ENCODE peak calls at places on chromosome 19, in four cellular contexts. One of them, this sample, is unnamed.

GRCh38 chr19:52007436-52007804 is 591 bp downstream of the ZNF615 start:
- DNase-seq in K562: no peak
- DNase-seq in GM12878: no peak
- DNase-seq in SK-N-SH: peak
- DNase-seq in this sample: no peak

GRCh38 chr19:18633321-18633720 is 3.5 kb upstream of the KLHL26 start:
- DNase-seq in K562: no peak
- DNase-seq in GM12878: no peak
- DNase-seq in SK-N-SH: peak
- DNase-seq in this sample: no peak

GRCh38 chr19:4456566-4456842 is 1.1 kb downstream of the UBXN6 start:
- DNase-seq in K562: peak
- DNase-seq in GM12878: no peak
- DNase-seq in SK-N-SH: peak
- DNase-seq in this sample: no peak

GRCh38 chr19:38182536-38183210 is 41.3 kb downstream of the DPF1 start:
- DNase-seq in K562: no peak
- DNase-seq in GM12878: no peak
- DNase-seq in SK-N-SH: no peak
- DNase-seq in this sample: no peak

GRCh38 chr19:18390075-18390909 is 4.3 kb downstream of the GDF15 start:
- DNase-seq in K562: no peak
- DNase-seq in GM12878: no peak
- DNase-seq in SK-N-SH: no peak
- DNase-seq in this sample: no peak

GRCh38 chr19:20860339-20860738 is 62.7 kb upstream of the ZNF85 start:
- DNase-seq in K562: no peak
- DNase-seq in GM12878: no peak
- DNase-seq in SK-N-SH: no peak
- DNase-seq in this sample: no peak

GRCh38 chr19:50565984-50566903 is 2.0 kb downstream of the LRRC4B start:
- DNase-seq in K562: no peak
- DNase-seq in GM12878: no peak
- DNase-seq in SK-N-SH: no peak
- DNase-seq in this sample: no peak

GRCh38 chr19:4380254-4380727 is 20.1 kb downstream of the SH3GL1 start:
- DNase-seq in K562: no peak
- DNase-seq in GM12878: no peak
- DNase-seq in SK-N-SH: peak
- DNase-seq in this sample: no peak

GRCh38 chr19:30877591-30878230 is 471.5 kb downstream of the TSHZ3 start:
- DNase-seq in K562: no peak
- DNase-seq in GM12878: no peak
- DNase-seq in SK-N-SH: no peak
- DNase-seq in this sample: no peak

GRCh38 chr19:14385492-14385891 is 4.2 kb downstream of the ADGRE5 start:
- DNase-seq in K562: peak
- DNase-seq in GM12878: no peak
- DNase-seq in SK-N-SH: no peak
- DNase-seq in this sample: no peak

GRCh38 chr19:54298357-54299125 is 14.4 kb downstream of the LILRA5 start:
- DNase-seq in K562: no peak
- DNase-seq in GM12878: no peak
- DNase-seq in SK-N-SH: no peak
- DNase-seq in this sample: no peak

GRCh38 chr19:13839193-13839937 is 37.6 kb upstream of the NANOS3 start:
- DNase-seq in K562: peak
- DNase-seq in GM12878: peak
- DNase-seq in SK-N-SH: peak
- DNase-seq in this sample: no peak

GRCh38 chr19:46610851-46611770 is 10.0 kb downstream of the CALM3 start:
- DNase-seq in K562: no peak
- DNase-seq in GM12878: no peak
- DNase-seq in SK-N-SH: peak
- DNase-seq in this sample: no peak

GRCh38 chr19:38664503-38665211 is 17.2 kb downstream of the ACTN4 start:
- DNase-seq in K562: peak
- DNase-seq in GM12878: no peak
- DNase-seq in SK-N-SH: no peak
- DNase-seq in this sample: no peak

GRCh38 chr19:40609561-40610395 is 8.6 kb downstream of the LTBP4 start:
- DNase-seq in K562: peak
- DNase-seq in GM12878: peak
- DNase-seq in SK-N-SH: peak
- DNase-seq in this sample: peak

GRCh38 chr19:17281391-17282304 is at the start of gene ANKLE1:
- DNase-seq in K562: peak
- DNase-seq in GM12878: peak
- DNase-seq in SK-N-SH: peak
- DNase-seq in this sample: no peak

GRCh38 chr19:17920527-17920926 is 12.3 kb upstream of the CCDC124 start:
- DNase-seq in K562: no peak
- DNase-seq in GM12878: no peak
- DNase-seq in SK-N-SH: no peak
- DNase-seq in this sample: no peak

GRCh38 chr19:39420769-39421168 is 8.3 kb downstream of the PLEKHG2 start:
- DNase-seq in K562: no peak
- DNase-seq in GM12878: no peak
- DNase-seq in SK-N-SH: no peak
- DNase-seq in this sample: no peak

GRCh38 chr19:5507056-5507624 is 51.9 kb downstream of the ZNRF4 start:
- DNase-seq in K562: no peak
- DNase-seq in GM12878: no peak
- DNase-seq in SK-N-SH: no peak
- DNase-seq in this sample: no peak

GRCh38 chr19:8577247-8577646 is at the start of gene MYO1F:
- DNase-seq in K562: peak
- DNase-seq in GM12878: no peak
- DNase-seq in SK-N-SH: no peak
- DNase-seq in this sample: no peak

GRCh38 chr19:37999309-38000213 is 92.6 kb downstream of the SIPA1L3 start:
- DNase-seq in K562: no peak
- DNase-seq in GM12878: no peak
- DNase-seq in SK-N-SH: no peak
- DNase-seq in this sample: no peak

GRCh38 chr19:13894552-13894951 is 11.4 kb downstream of the BRME1 start:
- DNase-seq in K562: no peak
- DNase-seq in GM12878: no peak
- DNase-seq in SK-N-SH: no peak
- DNase-seq in this sample: no peak

GRCh38 chr19:12994701-12995595 is at the start of gene NFIX:
- DNase-seq in K562: peak
- DNase-seq in GM12878: no peak
- DNase-seq in SK-N-SH: peak
- DNase-seq in this sample: peak

GRCh38 chr19:39155114-39155700 is 29.6 kb downstream of the PAK4 start:
- DNase-seq in K562: no peak
- DNase-seq in GM12878: no peak
- DNase-seq in SK-N-SH: no peak
- DNase-seq in this sample: no peak

GRCh38 chr19:13712767-13713201 is 51.5 kb upstream of the MRI1 start:
- DNase-seq in K562: no peak
- DNase-seq in GM12878: no peak
- DNase-seq in SK-N-SH: no peak
- DNase-seq in this sample: no peak

GRCh38 chr19:3302755-3303154 is 63.6 kb upstream of the NFIC start:
- DNase-seq in K562: no peak
- DNase-seq in GM12878: no peak
- DNase-seq in SK-N-SH: no peak
- DNase-seq in this sample: no peak

GRCh38 chr19:4916292-4917082 is 7.2 kb downstream of the UHRF1 start:
- DNase-seq in K562: peak
- DNase-seq in GM12878: no peak
- DNase-seq in SK-N-SH: no peak
- DNase-seq in this sample: no peak

GRCh38 chr19:35013820-35014754 is 14.0 kb downstream of the GRAMD1A start:
- DNase-seq in K562: no peak
- DNase-seq in GM12878: no peak
- DNase-seq in SK-N-SH: peak
- DNase-seq in this sample: no peak

GRCh38 chr19:41530184-41530534 is 45.8 kb upstream of the CEACAM21 start:
- DNase-seq in K562: no peak
- DNase-seq in GM12878: no peak
- DNase-seq in SK-N-SH: no peak
- DNase-seq in this sample: no peak

GRCh38 chr19:55158848-55159793 is 1.6 kb upstream of the TNNI3 start:
- DNase-seq in K562: peak
- DNase-seq in GM12878: no peak
- DNase-seq in SK-N-SH: no peak
- DNase-seq in this sample: no peak

GRCh38 chr19:8609210-8610040 is 1.1 kb downstream of the ADAMTS10 start:
- DNase-seq in K562: peak
- DNase-seq in GM12878: no peak
- DNase-seq in SK-N-SH: peak
- DNase-seq in this sample: peak

GRCh38 chr19:35708391-35708790 is 4.0 kb downstream of the ZBTB32 start:
- DNase-seq in K562: no peak
- DNase-seq in GM12878: no peak
- DNase-seq in SK-N-SH: no peak
- DNase-seq in this sample: no peak

GRCh38 chr19:45147835-45148676 is 12.7 kb downstream of the NKPD1 start:
- DNase-seq in K562: no peak
- DNase-seq in GM12878: no peak
- DNase-seq in SK-N-SH: no peak
- DNase-seq in this sample: no peak
- TF ChIP-seq FOXM1 in K562: no peak
- TF ChIP-seq FOXM1 in GM12878: no peak
- TF ChIP-seq FOXM1 in SK-N-SH: no peak
- TF ChIP-seq FOXM1 in this sample: no peak

GRCh38 chr19:1214862-1215731 is 9.5 kb downstream of the STK11 start:
- DNase-seq in K562: no peak
- DNase-seq in GM12878: no peak
- DNase-seq in SK-N-SH: peak
- DNase-seq in this sample: no peak
- TF ChIP-seq FOXM1 in K562: no peak
- TF ChIP-seq FOXM1 in GM12878: no peak
- TF ChIP-seq FOXM1 in SK-N-SH: no peak
- TF ChIP-seq FOXM1 in this sample: no peak

GRCh38 chr19:11244846-11245589 is 5.6 kb downstream of the ANGPTL8 start:
- DNase-seq in K562: no peak
- DNase-seq in GM12878: no peak
- DNase-seq in SK-N-SH: no peak
- DNase-seq in this sample: no peak

GRCh38 chr19:11247934-11248333 is 8.5 kb downstream of the ANGPTL8 start:
- DNase-seq in K562: no peak
- DNase-seq in GM12878: no peak
- DNase-seq in SK-N-SH: no peak
- DNase-seq in this sample: no peak

GRCh38 chr19:11248852-11249251 is 9.4 kb downstream of the ANGPTL8 start:
- DNase-seq in K562: no peak
- DNase-seq in GM12878: no peak
- DNase-seq in SK-N-SH: no peak
- DNase-seq in this sample: no peak

GRCh38 chr19:11246941-11247340 is 7.5 kb downstream of the ANGPTL8 start:
- DNase-seq in K562: no peak
- DNase-seq in GM12878: no peak
- DNase-seq in SK-N-SH: no peak
- DNase-seq in this sample: no peak

DNA sequence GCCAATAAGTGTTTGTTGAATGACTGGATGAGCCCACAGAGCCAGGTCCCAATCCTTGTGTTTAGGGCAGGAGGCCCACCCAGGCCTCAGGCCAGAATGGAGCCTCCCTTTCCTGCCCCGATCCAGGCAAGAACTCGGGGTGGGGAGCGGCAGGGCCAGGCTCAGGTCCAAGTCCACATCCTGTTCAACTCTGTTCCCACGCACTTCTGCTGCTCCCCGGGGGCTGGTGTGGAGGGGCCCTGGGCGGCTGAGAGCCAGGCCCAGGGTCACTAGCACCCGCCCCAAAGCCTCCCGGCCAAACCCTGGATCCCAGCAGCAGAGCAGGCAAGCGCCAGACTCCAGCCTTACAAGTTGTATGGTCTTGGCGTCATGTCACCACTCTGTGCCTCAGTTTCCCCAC is 8.0 kb downstream of the ANGPTL8 start:
- DNase-seq in K562: no peak
- DNase-seq in GM12878: no peak
- DNase-seq in SK-N-SH: no peak
- DNase-seq in this sample: no peak
- TF ChIP-seq FOXM1 in K562: no peak
- TF ChIP-seq FOXM1 in GM12878: no peak
- TF ChIP-seq FOXM1 in SK-N-SH: no peak
- TF ChIP-seq FOXM1 in this sample: no peak

GRCh38 chr19:49130325-49130724 is 11.0 kb downstream of the PPFIA3 start:
- DNase-seq in K562: no peak
- DNase-seq in GM12878: no peak
- DNase-seq in SK-N-SH: no peak
- DNase-seq in this sample: no peak

GRCh38 chr19:49126575-49126974 is 7.2 kb downstream of the PPFIA3 start:
- DNase-seq in K562: no peak
- DNase-seq in GM12878: no peak
- DNase-seq in SK-N-SH: no peak
- DNase-seq in this sample: no peak

GRCh38 chr19:49128545-49129237 is 9.3 kb downstream of the PPFIA3 start:
- DNase-seq in K562: peak
- DNase-seq in GM12878: no peak
- DNase-seq in SK-N-SH: no peak
- DNase-seq in this sample: no peak

GRCh38 chr19:49127674-49128544 is 8.6 kb downstream of the PPFIA3 start:
- DNase-seq in K562: peak
- DNase-seq in GM12878: peak
- DNase-seq in SK-N-SH: peak
- DNase-seq in this sample: peak

GRCh38 chr19:49129238-49129583 is 9.9 kb downstream of the PPFIA3 start:
- DNase-seq in K562: peak
- DNase-seq in GM12878: no peak
- DNase-seq in SK-N-SH: peak
- DNase-seq in this sample: no peak
- TF ChIP-seq FOXM1 in K562: no peak
- TF ChIP-seq FOXM1 in GM12878: no peak
- TF ChIP-seq FOXM1 in SK-N-SH: no peak
- TF ChIP-seq FOXM1 in this sample: no peak

GRCh38 chr19:952680-953500 is 27.1 kb downstream of the ARID3A start:
- DNase-seq in K562: peak
- DNase-seq in GM12878: no peak
- DNase-seq in SK-N-SH: no peak
- DNase-seq in this sample: peak
- TF ChIP-seq FOXM1 in K562: no peak
- TF ChIP-seq FOXM1 in GM12878: no peak
- TF ChIP-seq FOXM1 in SK-N-SH: no peak
- TF ChIP-seq FOXM1 in this sample: no peak

This sample was measured in HepG2.